ENCODE peak calls at places on chromosome 13, in four cellular contexts. X is psoas muscle, Y is RWPE1, I is aorta. S is an unnamed sample.

GRCh38 chr13:91595677-91596076 is 197.3 kb downstream of the GPC5 start:
- DNase-seq in X (no peak), Y (no peak), I (no peak), S (no peak)

GRCh38 chr13:68168448-68168847 is 938.3 kb upstream of the PCDH9 start:
- DNase-seq in X (no peak), Y (no peak), I (no peak), S (no peak)

GRCh38 chr13:112690242-112690943 is 555 bp downstream of the ATP11A start:
- DNase-seq in X (peak; percentile 56), Y (peak; percentile 47), I (peak; percentile 66), S (peak; percentile 62)

GRCh38 chr13:50124536-50125305 is 109.5 kb downstream of the KCNRG start:
- DNase-seq in X (peak; percentile 97), Y (peak; percentile 98), I (peak; percentile 99), S (peak; percentile 96)

GRCh38 chr13:99383511-99383921 is 76.3 kb upstream of the GPR183 start:
- DNase-seq in X (no peak), Y (no peak), I (no peak), S (no peak)

GRCh38 chr13:32126756-32127155 is 95.2 kb downstream of the FRY start:
- DNase-seq in X (no peak), Y (no peak), I (no peak), S (no peak)

GRCh38 chr13:109655611-109656010 is 130.8 kb downstream of the IRS2 start:
- DNase-seq in X (no peak), Y (no peak), I (no peak), S (no peak)

GRCh38 chr13:89755729-89756492 is 1591.6 kb upstream of the MIR17HG start:
- DNase-seq in X (no peak), Y (no peak), I (no peak), S (no peak)

GRCh38 chr13:30466841-30467252 is 1.1 kb upstream of the HMGB1 start:
- DNase-seq in X (no peak), Y (no peak), I (no peak), S (no peak)

GRCh38 chr13:28442872-28443271 is 52.1 kb downstream of the FLT1 start:
- DNase-seq in X (no peak), Y (no peak), I (no peak), S (no peak)

GRCh38 chr13:78881746-78882145 is 222.8 kb upstream of the OBI1 start:
- DNase-seq in X (no peak), Y (no peak), I (no peak), S (no peak)

GRCh38 chr13:94921181-94921580 is 208.8 kb upstream of the SOX21 start:
- DNase-seq in X (no peak), Y (no peak), I (no peak), S (no peak)

GRCh38 chr13:91141619-91142061 is 205.8 kb upstream of the MIR17HG start:
- DNase-seq in X (no peak), Y (no peak), I (no peak), S (no peak)

GRCh38 chr13:42821437-42821836 is 40.1 kb downstream of the FAM216B start:
- DNase-seq in X (no peak), Y (no peak), I (no peak), S (no peak)

GRCh38 chr13:91155512-91156114 is 191.9 kb upstream of the MIR17HG start:
- DNase-seq in X (no peak), Y (no peak), I (no peak), S (no peak)

GRCh38 chr13:47170971-47171370 is 274.1 kb upstream of the HTR2A start:
- DNase-seq in X (no peak), Y (no peak), I (no peak), S (no peak)

GRCh38 chr13:72890546-72890945 is 108.6 kb downstream of the PIBF1 start:
- DNase-seq in X (no peak), Y (no peak), I (no peak), S (no peak)

GRCh38 chr13:67554296-67554695 is 324.2 kb upstream of the PCDH9 start:
- DNase-seq in X (no peak), Y (no peak), I (no peak), S (no peak)

GRCh38 chr13:51920786-51921185 is 59.0 kb downstream of the CCDC70 start:
- DNase-seq in X (no peak), Y (no peak), I (no peak), S (no peak)

GRCh38 chr13:31081316-31081715 is 80.4 kb downstream of the HSPH1 start:
- DNase-seq in X (no peak), Y (no peak), I (no peak), S (no peak)

GRCh38 chr13:21529102-21529893 is 70.2 kb upstream of the ZDHHC20 start:
- DNase-seq in X (no peak), Y (no peak), I (no peak), S (no peak)

GRCh38 chr13:96650301-96650886 is 343.9 kb downstream of the OXGR1 start:
- DNase-seq in X (no peak), Y (no peak), I (no peak), S (no peak)
- H3K27ac ChIP-seq in X (no peak overlapping the region), Y (no peak overlapping the region), I (no peak overlapping the region), S (no peak overlapping the region)

GRCh38 chr13:26502826-26503225 is 54.7 kb upstream of the WASF3 start:
- DNase-seq in X (peak; percentile 44), Y (no peak), I (no peak), S (no peak)
- H3K27ac ChIP-seq in X (no peak overlapping the region), Y (no peak overlapping the region), I (no peak overlapping the region), S (no peak overlapping the region)

GRCh38 chr13:27011661-27012060 is 159.9 kb downstream of the USP12 start:
- DNase-seq in X (no peak), Y (no peak), I (no peak), S (no peak)
- H3K27ac ChIP-seq in X (no peak overlapping the region), Y (no peak overlapping the region), I (no peak overlapping the region), S (no peak overlapping the region)

GRCh38 chr13:75829874-75830273 is 193.7 kb downstream of the LMO7 start:
- DNase-seq in X (no peak), Y (no peak), I (no peak), S (no peak)

GRCh38 chr13:75830842-75831241 is 194.7 kb downstream of the LMO7 start:
- DNase-seq in X (no peak), Y (no peak), I (no peak), S (no peak)

GRCh38 chr13:75826391-75826790 is 190.3 kb downstream of the LMO7 start:
- DNase-seq in X (no peak), Y (no peak), I (no peak), S (no peak)

GRCh38 chr13:75825599-75825998 is 189.5 kb downstream of the LMO7 start:
- DNase-seq in X (no peak), Y (no peak), I (no peak), S (no peak)

DNA sequence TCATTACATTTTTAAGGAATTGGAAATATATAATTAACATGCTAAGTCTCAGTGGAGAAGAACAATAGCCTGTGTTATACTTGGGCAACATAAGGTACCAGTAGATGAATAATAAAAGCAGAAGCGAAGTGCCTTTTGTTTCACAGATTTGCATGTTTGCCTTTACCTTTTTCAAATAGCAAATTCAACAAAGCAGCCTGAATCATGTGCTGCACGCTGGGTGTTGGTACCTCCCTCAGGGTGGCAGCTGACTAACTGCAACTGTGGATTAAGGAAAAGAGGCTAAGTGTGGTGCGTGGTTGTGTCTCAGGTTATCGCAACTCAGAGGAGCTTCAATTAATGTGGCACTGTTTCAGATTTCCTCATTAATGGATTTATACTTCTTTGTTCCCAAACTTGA is 189.0 kb downstream of the LMO7 start:
- DNase-seq in X (no peak), Y (no peak), I (no peak), S (no peak)
- H3K27ac ChIP-seq in X (no peak overlapping the region), Y (no peak overlapping the region), I (no peak overlapping the region), S (no peak overlapping the region)

GRCh38 chr13:36530050-36530789 is 97.9 kb downstream of the CCNA1 start:
- DNase-seq in X (no peak), Y (peak; percentile 32), I (no peak), S (no peak)

GRCh38 chr13:36533806-36534205 is 101.5 kb downstream of the CCNA1 start:
- DNase-seq in X (no peak), Y (peak; percentile 35), I (no peak), S (no peak)

GRCh38 chr13:36530861-36531590 is 98.7 kb downstream of the CCNA1 start:
- DNase-seq in X (no peak), Y (no peak), I (no peak), S (no peak)

GRCh38 chr13:36528105-36528504 is 95.8 kb downstream of the CCNA1 start:
- DNase-seq in X (no peak), Y (no peak), I (no peak), S (no peak)

GRCh38 chr13:36531746-36532486 is 99.6 kb downstream of the CCNA1 start:
- DNase-seq in X (no peak), Y (peak; percentile 23), I (no peak), S (no peak)
- H3K27ac ChIP-seq in X (no peak overlapping the region), Y (no peak overlapping the region), I (no peak overlapping the region), S (no peak overlapping the region)

DNA sequence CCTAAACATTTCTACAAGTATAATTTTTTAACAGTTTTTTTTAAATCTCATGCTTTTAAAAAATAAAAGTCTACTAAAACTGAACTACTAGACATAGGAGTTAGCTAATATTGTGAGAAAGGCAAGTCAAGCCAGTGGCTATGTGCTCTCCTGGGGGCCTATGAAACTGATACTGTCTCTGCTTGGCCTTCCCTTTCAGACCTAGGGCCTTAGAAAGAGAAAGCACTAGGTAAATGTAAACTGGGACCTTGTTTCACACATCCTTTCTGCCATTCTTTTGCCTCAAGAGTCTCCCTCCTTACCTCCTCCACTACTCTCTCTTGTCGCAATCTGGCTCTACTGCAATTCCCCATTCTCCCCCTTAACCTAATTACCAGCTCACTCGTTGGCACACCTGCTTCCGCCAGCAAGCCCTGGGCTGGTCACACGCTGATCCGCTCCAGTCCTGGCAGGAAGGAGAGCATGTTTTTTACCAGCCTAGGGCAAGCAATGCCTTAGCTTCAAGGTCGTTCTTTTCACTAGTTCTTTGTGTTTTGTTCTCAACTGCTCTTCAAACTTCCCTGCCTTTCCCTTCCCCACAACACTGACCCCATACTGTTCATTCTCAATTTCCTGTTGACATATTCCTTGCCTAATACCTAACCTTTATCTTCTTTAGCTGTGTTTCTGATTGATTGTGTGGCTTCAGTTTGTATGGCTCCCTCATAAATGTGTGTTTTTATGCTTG is 23.1 kb downstream of the TBC1D4 start:
- DNase-seq in X (peak; percentile 35), Y (no peak), I (no peak), S (no peak)
- H3K27ac ChIP-seq in X (peak overlapping the region; percentile 92), Y (peak overlapping the region; percentile 82), I (no peak overlapping the region), S (no peak overlapping the region)

DNA sequence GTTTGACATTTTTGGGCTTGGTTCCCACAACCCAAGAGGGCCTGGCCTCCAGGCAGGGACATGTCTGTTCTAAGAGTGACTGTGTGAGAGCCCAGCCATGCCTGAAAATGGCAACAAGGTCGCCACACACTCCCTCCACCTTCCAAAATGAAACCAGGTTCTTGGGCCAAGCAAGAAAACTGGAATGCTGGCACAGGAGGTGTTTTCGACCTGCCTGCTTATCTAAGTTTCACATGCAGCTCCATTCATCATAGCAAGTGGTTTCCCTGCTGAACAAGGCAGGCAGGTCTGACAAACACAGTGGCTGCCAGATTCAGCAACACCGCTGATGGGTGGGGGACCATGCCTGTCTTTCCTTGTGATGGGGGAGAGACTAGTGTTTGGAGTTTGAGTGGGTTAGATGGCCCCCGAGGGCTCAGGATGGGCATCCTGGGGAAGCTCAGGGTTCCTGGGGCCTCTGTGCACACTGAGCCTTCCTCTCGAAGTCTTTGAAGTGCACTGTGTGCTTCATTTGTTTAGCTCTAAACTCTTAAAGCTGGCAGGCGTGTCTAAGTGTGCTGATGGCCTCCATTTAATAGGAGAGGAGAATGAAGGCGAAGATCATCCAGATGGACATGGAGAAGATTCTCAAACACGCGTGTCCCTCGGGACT is 17.9 kb upstream of the GAS6 start:
- DNase-seq in X (no peak), Y (no peak), I (no peak), S (no peak)
- H3K27ac ChIP-seq in X (peak overlapping the region; percentile 66), Y (peak overlapping the region; percentile 79), I (peak overlapping the region; percentile 16), S (no peak overlapping the region)

S was measured in Peyer's patch.